ENCODE peak calls at places on chromosomes 16 and 17, in seven cellular contexts. Y is psoas muscle, O is PC-9, J is esophagus squamous epithelium, B is sigmoid colon, I is adrenal gland, T is HCT116. C is an unnamed sample.

GRCh38 chr16:22955461-22956145 is 141.6 kb downstream of the HS3ST2 start:
- DNase-seq in T (no peak), J (no peak), B (no peak), I (no peak), O (no peak), Y (no peak), C (no peak)

GRCh38 chr17:64472564-64472963 is 23.6 kb downstream of the MILR1 start:
- DNase-seq in O (no peak), Y (no peak), T (no peak), B (no peak), J (no peak), I (no peak), C (no peak)

GRCh38 chr16:10921536-10922327 is 20.5 kb downstream of the DEXI start:
- DNase-seq in J (no peak), I (no peak), Y (no peak), O (no peak), T (no peak), B (no peak), C (no peak)

GRCh38 chr16:3149630-3150345 is 15.0 kb downstream of the ZNF213 start:
- DNase-seq in J (no peak), B (peak; percentile 83), T (no peak), O (peak; percentile 49), I (peak; percentile 58), Y (peak; percentile 80), C (peak; percentile 81)

GRCh38 chr17:59530561-59530960 is 34.8 kb upstream of the DHX40 start:
- DNase-seq in Y (no peak), I (no peak), O (no peak), B (no peak), T (no peak), J (no peak), C (no peak)

GRCh38 chr17:82001657-82002056 is 21.0 kb downstream of the CENPX start:
- DNase-seq in B (no peak), O (no peak), Y (no peak), I (no peak), J (no peak), T (no peak), C (no peak)

GRCh38 chr17:21532763-21533385 is 156.7 kb downstream of the KCNJ12 start:
- DNase-seq in I (no peak), B (no peak), O (no peak), T (no peak), Y (no peak), J (no peak), C (no peak)

GRCh38 chr16:84839956-84840355 is 20.2 kb downstream of the CRISPLD2 start:
- DNase-seq in I (no peak), B (no peak), Y (peak; percentile 40), J (no peak), T (peak; percentile 37), O (peak; percentile 64), C (peak; percentile 63)

GRCh38 chr16:20903116-20903888 is 2.7 kb downstream of the LYRM1 start:
- DNase-seq in Y (no peak), T (no peak), B (no peak), O (no peak), I (no peak), J (no peak), C (no peak)

GRCh38 chr16:56691885-56692284 is 9.6 kb downstream of the MT1X start:
- DNase-seq in J (no peak), O (peak; percentile 96), B (no peak), T (peak; percentile 66), I (peak; percentile 38), Y (no peak), C (peak; percentile 87)

GRCh38 chr17:66763056-66763455 is 71.9 kb upstream of the CACNG5 start:
- DNase-seq in B (no peak), I (no peak), O (no peak), J (no peak), Y (no peak), T (no peak), C (no peak)

GRCh38 chr16:2437032-2437790 is 8.0 kb downstream of the CCNF start:
- DNase-seq in B (peak; percentile 57), O (no peak), T (no peak), Y (peak; percentile 44), I (no peak), J (no peak), C (no peak)

GRCh38 chr17:29242790-29243189 is 3.9 kb upstream of the CRYBA1 start:
- DNase-seq in O (no peak), T (no peak), J (no peak), I (no peak), B (no peak), Y (no peak), C (no peak)

GRCh38 chr17:2853722-2854580 is 57.7 kb downstream of the RAP1GAP2 start:
- DNase-seq in Y (no peak), O (no peak), T (no peak), J (no peak), B (no peak), I (no peak), C (peak; percentile 62)

GRCh38 chr17:62004388-62004787 is 60.7 kb downstream of the MED13 start:
- DNase-seq in T (no peak), J (no peak), O (no peak), Y (no peak), B (no peak), I (no peak), C (no peak)

GRCh38 chr16:89410794-89411309 is 79.5 kb downstream of the ANKRD11 start:
- DNase-seq in J (no peak), I (peak; percentile 79), Y (peak; percentile 66), B (peak; percentile 78), O (no peak), T (no peak), C (no peak)

GRCh38 chr17:39022961-39023360 is 55.8 kb upstream of the FBXO47 start:
- DNase-seq in O (peak; percentile 39), B (no peak), J (no peak), Y (no peak), T (no peak), I (no peak), C (no peak)

GRCh38 chr17:55710829-55711496 is 11.7 kb downstream of the TMEM100 start:
- DNase-seq in T (no peak), I (peak; percentile 32), B (no peak), J (no peak), Y (no peak), O (no peak), C (no peak)

GRCh38 chr17:77433385-77434135 is 292.8 kb downstream of the SEC14L1 start:
- DNase-seq in Y (no peak), T (no peak), O (no peak), B (peak; percentile 78), I (peak; percentile 53), J (no peak), C (no peak)

GRCh38 chr16:85151603-85152413 is 39.5 kb upstream of the CIBAR2 start:
- DNase-seq in T (no peak), Y (peak; percentile 86), O (no peak), I (peak; percentile 81), J (no peak), B (peak; percentile 98), C (peak; percentile 39)

GRCh38 chr17:13413001-13413400 is 188.7 kb downstream of the HS3ST3A1 start:
- DNase-seq in O (no peak), B (no peak), Y (no peak), J (no peak), I (no peak), T (no peak), C (no peak)

GRCh38 chr17:77002103-77003045 is 134.2 kb downstream of the MGAT5B start:
- DNase-seq in I (no peak), T (peak; percentile 85), J (no peak), Y (no peak), O (peak; percentile 86), B (no peak), C (peak; percentile 71)

GRCh38 chr16:46973457-46974324 is at the start of gene DNAJA2:
- DNase-seq in Y (peak; percentile 96), O (peak; percentile 66), J (peak; percentile 50), T (peak; percentile 77), I (peak; percentile 92), B (peak; percentile 96), C (peak; percentile 94)

GRCh38 chr16:84461029-84461415 is 43.4 kb downstream of the MEAK7 start:
- DNase-seq in O (no peak), I (no peak), T (no peak), B (peak; percentile 64), J (no peak), Y (no peak), C (no peak)

GRCh38 chr16:73096510-73096909 is 48.6 kb upstream of the ZFHX3 start:
- DNase-seq in T (no peak), Y (no peak), B (no peak), O (no peak), I (no peak), J (no peak), C (no peak)

GRCh38 chr16:78915916-78916315 is 684.6 kb downstream of the MAF start:
- DNase-seq in O (no peak), B (no peak), Y (no peak), I (no peak), T (no peak), J (no peak), C (peak; percentile 76)
- H3K36me3 ChIP-seq in O (no peaks in the 10 kb centered on the region), B (no peaks in the 10 kb centered on the region), Y (no peaks in the 10 kb centered on the region), I (no peaks in the 10 kb centered on the region), T (no peaks in the 10 kb centered on the region), J (no peaks in the 10 kb centered on the region), C (no peaks in the 10 kb centered on the region)

DNA sequence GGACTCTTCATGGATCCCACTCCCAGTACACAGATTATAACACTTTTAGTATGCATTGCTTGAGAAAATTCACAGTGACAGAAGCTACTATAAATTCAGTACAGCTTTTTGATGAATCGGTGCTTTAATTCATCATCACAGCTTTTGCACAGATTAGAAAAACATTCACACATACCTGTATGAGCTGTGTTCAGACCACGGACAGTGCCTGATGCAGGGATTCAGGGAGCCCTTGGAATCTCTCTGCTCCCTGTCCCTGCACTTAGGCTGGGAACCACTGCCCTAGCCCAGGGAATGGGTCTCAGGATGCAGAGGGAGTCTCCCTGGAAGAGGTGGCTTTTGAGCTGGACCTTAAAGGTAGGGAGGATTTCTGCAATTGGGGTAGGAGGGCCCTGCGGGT is 13.9 kb downstream of the TBKBP1 start:
- DNase-seq in O (no peak), B (no peak), T (no peak), J (no peak), I (no peak), Y (no peak), C (no peak)
- H3K4me1 ChIP-seq in O (no peaks in the 10 kb centered on the region), B (peaks cover 14% of the 10 kb centered on the region), T (no peaks in the 10 kb centered on the region), J (no peaks in the 10 kb centered on the region), I (no peaks in the 10 kb centered on the region), Y (peaks cover 19% of the 10 kb centered on the region), C (peaks cover 20% of the 10 kb centered on the region)

DNA sequence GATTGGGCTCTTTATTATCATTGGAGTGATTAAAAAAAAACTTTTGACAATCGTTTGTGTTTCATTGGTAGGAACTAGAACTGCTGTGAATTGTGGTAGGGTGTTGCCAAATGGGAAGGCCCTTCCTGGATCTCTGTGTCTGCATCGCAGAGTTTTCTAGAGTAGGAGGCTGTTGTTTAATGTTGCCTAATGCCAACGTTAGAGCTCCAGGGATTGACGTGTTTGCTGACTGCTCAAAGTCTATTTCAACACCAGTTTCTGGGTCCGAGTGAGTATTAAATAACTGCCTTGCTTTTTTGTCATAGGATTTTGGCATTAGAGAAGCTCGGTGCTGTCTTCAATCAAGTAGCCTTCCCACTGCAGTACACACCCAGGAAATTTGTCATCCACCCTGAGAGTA is 40.0 kb downstream of the SF3B3 start:
- DNase-seq in I (no peak), O (no peak), J (no peak), Y (no peak), T (no peak), B (no peak), C (no peak)
- H3K36me3 ChIP-seq in I (peaks cover 100% of the 10 kb centered on the region), O (peaks cover 83% of the 10 kb centered on the region), J (peaks cover 81% of the 10 kb centered on the region), Y (peaks cover 37% of the 10 kb centered on the region), T (peaks cover 87% of the 10 kb centered on the region), B (peaks cover 90% of the 10 kb centered on the region), C (peaks cover 45% of the 10 kb centered on the region)

DNA sequence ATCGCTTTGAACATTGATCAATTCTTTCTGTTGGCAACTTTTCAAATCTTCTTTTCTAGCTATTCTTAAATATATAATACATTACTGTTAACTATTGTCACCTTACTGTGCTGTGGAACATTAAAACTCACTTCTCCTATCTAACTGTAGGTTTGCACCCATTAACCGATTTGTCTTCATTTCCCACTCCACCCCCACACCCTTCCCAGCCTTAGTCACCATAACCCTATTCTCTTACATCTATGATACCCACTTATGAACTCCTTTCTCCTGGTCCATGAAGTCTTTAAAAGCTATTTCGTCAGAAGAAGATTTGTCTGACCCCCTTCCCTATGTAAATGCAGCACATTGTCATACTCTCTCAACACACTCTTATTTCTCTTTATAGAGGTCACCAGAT is 993.4 kb upstream of the EEF2KMT start:
- DNase-seq in Y (no peak), T (no peak), J (no peak), B (no peak), I (no peak), O (no peak), C (no peak)
- H3K4me1 ChIP-seq in Y (no peaks in the 10 kb centered on the region), T (no peaks in the 10 kb centered on the region), J (no peaks in the 10 kb centered on the region), B (no peaks in the 10 kb centered on the region), I (no peaks in the 10 kb centered on the region), O (no peaks in the 10 kb centered on the region), C (no peaks in the 10 kb centered on the region)